ENCODE peak calls at places on chromosomes 5 and 9, in six cellular contexts. S, K, P, U, I and A are unnamed samples.
A peak's percentile ranks its signal among the peaks of the same experiment; 100 is the strongest.

GRCh38 chr5:176627582-176627981 is 2.8 kb downstream of the SNCB start:
- DNase-seq in S (no peak), I (no peak), K (no peak), P (no peak), U (no peak), A (no peak)

GRCh38 chr5:158727771-158728311 is 371.9 kb downstream of the EBF1 start:
- DNase-seq in S (no peak), U (no peak), P (peak; percentile 19), I (no peak), K (peak; percentile 74), A (no peak)

GRCh38 chr9:76634356-76635054 is 129.7 kb upstream of the PCA3 start:
- DNase-seq in I (no peak), P (no peak), S (peak; percentile 1), U (peak; percentile 50), K (no peak), A (no peak)

GRCh38 chr9:108057421-108058136 is 568.0 kb upstream of the KLF4 start:
- DNase-seq in P (peak; percentile 73), I (no peak), K (no peak), U (peak; percentile 97), S (no peak), A (no peak)

GRCh38 chr5:99119326-99119725 is 190.5 kb upstream of the CHD1 start:
- DNase-seq in I (no peak), K (no peak), U (peak; percentile 2), S (no peak), P (no peak), A (no peak)

GRCh38 chr5:11894992-11895391 is 9.3 kb downstream of the CTNND2 start:
- DNase-seq in S (no peak), I (no peak), P (no peak), K (no peak), U (no peak), A (no peak)

GRCh38 chr9:5040730-5041389 is 55.8 kb downstream of the JAK2 start:
- DNase-seq in P (no peak), S (no peak), I (no peak), K (no peak), U (no peak), A (no peak)

GRCh38 chr5:133203317-133204305 is 151.8 kb downstream of the HSPA4 start:
- DNase-seq in U (no peak), S (no peak), K (no peak), P (no peak), I (peak; percentile 39), A (no peak)

GRCh38 chr5:81572201-81572600 is 178.3 kb upstream of the ACOT12 start:
- DNase-seq in U (no peak), P (no peak), I (no peak), K (no peak), S (no peak), A (no peak)

GRCh38 chr5:111739423-111739822 is 17.6 kb downstream of the NREP start:
- DNase-seq in K (no peak), P (no peak), I (no peak), U (no peak), S (no peak), A (no peak)

DNA sequence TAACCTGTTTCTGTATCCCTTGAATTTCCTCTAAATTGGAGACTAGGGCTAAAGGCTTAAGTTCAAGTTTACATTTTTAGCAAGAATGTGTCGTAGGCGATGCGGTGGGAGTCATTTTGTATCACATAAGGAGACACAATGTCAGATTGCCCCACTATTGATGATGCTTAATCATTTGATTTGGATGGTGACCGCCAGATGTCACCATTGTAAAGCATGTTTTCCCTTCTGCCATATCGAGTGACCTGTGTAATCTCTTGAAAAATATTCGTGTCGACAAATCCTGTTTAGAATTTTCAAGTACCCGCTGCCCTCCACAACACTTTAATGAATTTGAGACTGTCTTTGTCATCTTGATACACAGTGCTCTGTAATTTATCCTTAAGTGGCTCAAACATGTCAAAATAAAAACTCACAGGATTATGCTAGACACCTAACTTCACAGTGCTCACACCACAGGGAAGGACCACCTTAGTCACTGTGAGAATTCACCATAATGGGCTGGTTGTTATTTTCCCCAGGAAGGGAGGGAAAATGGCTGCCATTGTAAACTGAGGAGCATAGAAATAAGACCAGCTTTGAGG is 34.5 kb upstream of the SLC46A2 start:
- DNase-seq in K (no peak), I (peak; percentile 38), P (no peak), U (peak; percentile 51), S (peak; percentile 39), A (peak; percentile 15)
- TF ChIP-seq CTCF in K (no peak), I (peak; percentile 70), P (no peak), U (peak; percentile 44), S (peak; percentile 33), A (peak; percentile 51)

GRCh38 chr9:109253637-109254284 is 67.1 kb downstream of the EPB41L4B start:
- DNase-seq in I (no peak), K (no peak), S (peak; percentile 64), U (peak; percentile 88), P (no peak), A (no peak)
- TF ChIP-seq CTCF in I (no peak), K (no peak), S (peak; percentile 7), U (peak; percentile 8), P (no peak), A (no peak)

DNA sequence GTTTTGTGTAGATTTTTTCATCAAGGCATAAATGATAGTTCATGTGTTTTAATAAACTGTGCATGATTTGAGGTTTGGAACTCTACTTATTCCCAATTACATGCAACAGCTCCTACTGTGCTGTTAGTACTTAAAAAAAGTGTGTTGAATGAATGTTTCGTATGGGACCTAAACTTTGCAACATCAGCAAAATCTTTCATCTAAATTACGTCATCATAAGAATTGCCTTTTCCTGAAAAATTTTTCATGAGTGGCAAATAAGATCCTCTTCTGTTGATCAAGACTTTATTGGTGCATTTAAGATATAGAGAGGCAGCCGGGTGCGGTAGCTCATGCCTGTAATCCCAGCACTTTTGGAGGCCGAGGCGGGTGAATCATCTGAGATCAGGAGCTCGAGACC is 826.1 kb downstream of the SEMA5A start:
- DNase-seq in K (no peak), P (no peak), S (no peak), I (no peak), U (no peak), A (no peak)
- TF ChIP-seq CTCF in K (no peak), P (no peak), S (no peak), I (no peak), U (no peak), A (no peak)

GRCh38 chr9:121225240-121225639 is 23.6 kb upstream of the RAB14 start:
- DNase-seq in S (no peak), U (no peak), I (no peak), K (no peak), P (no peak), A (no peak)

GRCh38 chr9:121218357-121219027 is 16.8 kb upstream of the RAB14 start:
- DNase-seq in U (no peak), I (no peak), P (no peak), K (no peak), S (no peak), A (no peak)

GRCh38 chr9:121226186-121226585 is 24.5 kb upstream of the RAB14 start:
- DNase-seq in P (no peak), U (peak; percentile 54), K (no peak), I (no peak), S (no peak), A (no peak)

GRCh38 chr9:121220996-121221671 is 19.5 kb upstream of the RAB14 start:
- DNase-seq in U (no peak), S (no peak), K (no peak), I (no peak), P (no peak), A (peak; percentile 19)

GRCh38 chr9:121222524-121223171 is 21.0 kb upstream of the RAB14 start:
- DNase-seq in S (peak; percentile 54), U (peak; percentile 66), P (no peak), I (peak; percentile 51), K (no peak), A (peak; percentile 13)
- TF ChIP-seq CTCF in S (peak; percentile 76), U (peak; percentile 76), P (no peak), I (peak; percentile 89), K (peak; percentile 79), A (peak; percentile 69)

DNA sequence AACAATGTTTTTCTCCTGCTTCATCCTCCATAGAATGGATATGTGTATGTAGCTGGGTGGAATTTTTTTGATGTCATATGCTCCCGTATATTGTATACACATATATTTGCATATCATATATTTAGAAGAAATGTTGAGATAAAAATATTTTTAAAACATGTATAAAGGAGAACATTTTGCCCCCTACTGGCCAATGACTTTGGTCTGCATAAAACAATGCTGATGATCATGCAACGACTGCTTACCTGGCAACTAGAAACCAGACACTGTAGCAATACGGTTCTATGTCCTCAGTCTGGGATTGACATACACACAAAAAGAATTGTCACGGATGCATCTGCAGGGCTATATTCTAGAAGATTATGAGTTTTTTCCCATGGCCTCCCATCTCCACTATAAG is 503.6 kb downstream of the ELAVL2 start:
- DNase-seq in I (no peak), S (no peak), K (no peak), P (no peak), U (peak; percentile 25), A (no peak)
- TF ChIP-seq CTCF in I (no peak), S (no peak), K (no peak), P (no peak), U (peak; percentile 32), A (peak; percentile 24)

DNA sequence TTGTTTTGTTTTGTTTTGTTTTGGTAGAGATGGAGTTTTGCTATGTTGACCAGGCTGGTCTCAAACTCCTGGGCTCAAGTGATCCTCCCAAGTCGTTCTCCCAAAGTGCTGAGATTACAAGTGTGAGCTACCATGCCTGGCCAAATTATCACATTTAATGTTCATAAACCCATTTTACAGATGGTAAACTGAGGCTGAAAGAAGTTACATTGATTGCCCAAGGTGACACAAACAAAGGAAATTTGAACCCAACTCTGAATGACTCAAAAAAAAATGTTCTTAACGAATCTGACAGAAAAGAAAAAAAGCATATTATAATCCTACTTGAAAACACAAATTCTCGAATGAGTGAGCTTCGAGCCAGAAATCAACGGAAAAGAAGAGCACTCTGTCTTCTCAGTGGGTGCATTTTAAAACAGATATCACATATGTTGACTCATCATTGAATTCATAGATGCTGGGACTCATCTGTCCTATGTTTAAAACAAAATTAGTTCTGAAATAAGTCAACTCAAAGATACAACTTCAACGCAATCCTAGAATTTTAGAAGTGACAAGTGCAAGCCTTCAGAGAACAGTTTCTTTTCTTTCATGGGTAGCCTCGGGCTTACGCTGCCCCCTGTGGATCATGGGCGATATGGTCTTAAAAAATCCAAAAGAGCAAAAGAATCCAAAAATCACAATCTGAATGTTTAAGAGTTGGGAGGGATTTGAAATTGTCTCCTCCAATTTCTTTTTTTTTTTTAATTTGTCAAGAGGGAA is 28.4 kb downstream of the TIMD4 start:
- DNase-seq in K (no peak), S (peak; percentile 7), P (no peak), U (no peak), I (no peak), A (peak; percentile 30)
- TF ChIP-seq CTCF in K (peak; percentile 25), S (peak; percentile 54), P (no peak), U (no peak), I (peak; percentile 14), A (peak; percentile 61)

GRCh38 chr5:66498791-66499207 is 97.4 kb upstream of the MAST4 start:
- DNase-seq in S (no peak), U (peak; percentile 94), P (no peak), I (peak; percentile 61), K (peak; percentile 36), A (no peak)
- TF ChIP-seq CTCF in S (peak; percentile 44), U (peak; percentile 50), P (no peak), I (peak; percentile 79), K (no peak), A (no peak)